ENCODE peak calls at places on chromosomes 6 and 20, in four cellular contexts. R, P, Q and B are unnamed samples.
A peak's percentile ranks its signal among the peaks of the same experiment; 100 is the strongest.

GRCh38 chr20:33233129-33233774 is 2.5 kb upstream of the BPIFA1 start:
- DNase-seq in P (no peak), R (no peak), Q (no peak), B (no peak)

GRCh38 chr6:33750244-33750991 is 3.7 kb upstream of the IP6K3 start:
- DNase-seq in P (no peak), R (peak; percentile 70), Q (no peak), B (peak; percentile 62)

GRCh38 chr6:99553888-99554287 is 14.6 kb downstream of the CCNC start:
- DNase-seq in R (no peak), Q (no peak), P (no peak), B (no peak)

GRCh38 chr6:15496345-15497131 is 166.3 kb downstream of the DTNBP1 start:
- DNase-seq in P (no peak), R (no peak), Q (no peak), B (no peak)

GRCh38 chr6:157486632-157487031 is 105.6 kb downstream of the ZDHHC14 start:
- DNase-seq in R (no peak), Q (no peak), P (no peak), B (no peak)

GRCh38 chr6:142944126-142945066 is 580 bp downstream of the HIVEP2 start:
- DNase-seq in R (peak; percentile 88), P (peak; percentile 61), Q (peak; percentile 46), B (peak; percentile 96)

GRCh38 chr6:49423817-49424216 is 39.2 kb downstream of the MMUT start:
- DNase-seq in Q (peak; percentile 55), R (peak; percentile 4), P (no peak), B (peak; percentile 33)

GRCh38 chr6:66496659-66497058 is 789.6 kb upstream of the EYS start:
- DNase-seq in R (peak; percentile 51), P (no peak), Q (peak; percentile 51), B (peak; percentile 39)

DNA sequence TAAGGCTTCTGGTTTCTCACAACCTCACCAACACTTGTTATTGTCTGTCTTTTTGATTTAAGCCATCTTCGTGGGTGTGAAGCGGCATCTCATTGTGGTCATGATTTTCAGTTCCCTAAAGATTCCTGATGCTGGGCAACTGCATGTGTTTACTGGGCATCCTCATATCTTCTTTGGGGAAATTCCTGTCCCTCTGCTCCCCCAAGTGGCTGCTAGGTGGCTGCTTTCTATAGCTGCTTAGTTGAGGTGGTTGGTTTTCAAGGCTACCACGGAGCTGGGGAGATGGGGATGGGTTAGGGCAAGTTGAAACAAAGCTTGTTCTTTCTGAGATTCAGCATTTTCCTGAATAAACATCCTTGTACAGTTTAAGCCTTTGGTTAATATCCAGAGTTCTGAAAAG is 403.9 kb upstream of the SULF2 start:
- DNase-seq in P (no peak), R (peak; percentile 45), Q (peak; percentile 63), B (peak; percentile 49)
- TF ChIP-seq CTCF in P (no peak), R (peak; percentile 47), Q (peak; percentile 90), B (peak; percentile 70)

GRCh38 chr20:3768342-3769130 is 983 bp upstream of the ADISSP start:
- DNase-seq in R (peak; percentile 93), Q (peak; percentile 76), P (peak; percentile 92), B (peak; percentile 74)

GRCh38 chr20:3767434-3768341 is at the start of gene ADISSP:
- DNase-seq in Q (peak; percentile 99), P (peak; percentile 99), R (no peak), B (peak; percentile 99)

GRCh38 chr20:3766381-3766780 is 1.2 kb downstream of the ADISSP start:
- DNase-seq in P (no peak), R (no peak), Q (no peak), B (no peak)

GRCh38 chr20:3765171-3765887 is 2.2 kb downstream of the ADISSP start:
- DNase-seq in Q (no peak), P (no peak), R (peak; percentile 16), B (no peak)

GRCh38 chr20:3766832-3767433 is 620 bp downstream of the ADISSP start:
- DNase-seq in P (no peak), R (peak; percentile 36), Q (peak; percentile 36), B (no peak)
- TF ChIP-seq CTCF in P (no peak), R (no peak), Q (no peak), B (no peak)

DNA sequence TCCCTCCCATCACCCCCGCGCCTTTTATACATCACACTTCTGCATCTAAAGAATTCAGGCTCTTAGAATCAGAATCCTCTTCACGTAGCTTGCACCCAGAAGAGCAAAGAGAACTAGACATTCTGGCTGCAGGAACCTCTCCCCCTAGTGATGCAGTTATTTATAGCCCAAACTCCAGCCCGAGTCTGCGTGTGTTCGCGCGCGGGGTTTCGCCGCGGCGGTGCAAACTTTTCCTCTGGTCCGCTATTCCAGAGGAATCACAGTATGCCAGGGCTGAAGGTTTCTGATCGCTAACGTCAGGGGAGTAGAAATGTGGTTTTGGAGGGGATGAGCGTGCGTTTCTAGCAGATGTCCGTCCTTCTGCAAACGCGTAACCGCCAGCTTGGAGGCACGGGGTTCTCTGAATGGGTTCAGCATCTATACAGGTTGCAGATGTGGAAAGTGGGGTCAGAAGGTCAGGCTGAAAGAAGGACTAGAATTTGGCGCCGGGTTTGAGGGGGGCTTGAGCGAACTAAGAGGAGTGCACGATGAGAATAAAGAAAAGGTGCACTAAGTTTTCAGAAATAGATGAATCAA is 1.9 kb downstream of the EPHA7 start:
- DNase-seq in Q (peak; percentile 7), R (no peak), P (no peak), B (peak; percentile 53)
- TF ChIP-seq CTCF in Q (no peak), R (no peak), P (no peak), B (peak; percentile 46)

GRCh38 chr20:38726849-38727601 is 2.7 kb downstream of the SLC32A1 start:
- DNase-seq in P (peak; percentile 88), R (peak; percentile 52), Q (no peak), B (no peak)
- TF ChIP-seq CTCF in P (peak; percentile 47), R (peak; percentile 48), Q (peak; percentile 45), B (no peak)

DNA sequence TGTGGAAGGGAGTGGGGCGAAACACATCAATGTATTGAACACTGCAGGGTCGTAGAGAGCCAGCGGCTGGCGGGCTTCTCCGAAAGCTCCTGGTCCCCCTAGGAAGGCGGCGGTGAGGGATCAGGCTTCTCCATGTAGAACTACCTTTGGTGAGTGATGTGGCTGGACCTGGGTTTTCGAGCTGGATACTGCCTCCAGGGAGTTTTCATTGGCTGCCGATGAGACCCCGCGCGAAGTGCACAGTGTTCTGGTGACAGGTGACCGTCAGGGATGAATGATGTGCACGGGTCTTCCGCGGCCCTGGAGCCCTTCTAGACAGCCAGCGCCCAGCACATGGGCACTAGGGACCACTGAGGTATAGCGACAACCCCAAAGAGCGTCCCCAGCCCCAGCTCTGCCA is 16.4 kb downstream of the ABT1 start:
- DNase-seq in R (no peak), P (no peak), Q (no peak), B (no peak)
- TF ChIP-seq CTCF in R (no peak), P (no peak), Q (no peak), B (no peak)

DNA sequence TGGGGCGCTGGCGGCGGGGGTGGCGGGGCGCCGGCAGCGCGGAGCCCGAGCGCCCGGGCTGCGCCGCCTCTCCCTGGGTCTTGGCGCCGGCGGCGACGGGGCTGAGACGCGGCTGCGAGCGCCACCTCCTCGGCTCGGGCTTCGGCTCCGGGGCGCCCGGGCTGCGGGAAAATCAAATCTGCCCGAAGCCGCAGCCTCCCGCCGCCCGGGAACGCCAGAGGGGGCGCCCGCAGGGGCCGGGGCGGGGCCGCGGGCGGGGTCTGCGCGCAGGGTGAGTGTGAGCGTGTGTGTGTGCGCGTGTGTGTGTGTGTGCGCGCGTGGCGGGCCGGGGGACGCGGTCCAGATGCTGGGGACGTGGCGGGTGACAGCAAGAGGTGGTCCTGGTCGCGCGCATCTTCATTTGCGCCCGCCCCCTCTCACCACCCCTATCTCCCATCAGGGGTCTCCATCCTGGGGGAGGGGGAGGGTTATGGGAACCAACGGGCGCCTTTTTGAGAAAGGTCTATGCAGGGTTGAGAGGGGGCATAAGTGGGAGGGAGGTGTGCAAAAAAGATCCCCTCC is 655 bp upstream of the CPNE5 start:
- DNase-seq in P (peak; percentile 74), R (peak; percentile 60), Q (peak; percentile 22), B (no peak)
- TF ChIP-seq CTCF in P (peak; percentile 27), R (peak; percentile 13), Q (peak; percentile 19), B (peak; percentile 3)

GRCh38 chr6:159461998-159462397 is 231.0 kb downstream of the SOD2 start:
- DNase-seq in Q (no peak), R (no peak), P (no peak), B (no peak)
- TF ChIP-seq CTCF in Q (no peak), R (no peak), P (no peak), B (no peak)

DNA sequence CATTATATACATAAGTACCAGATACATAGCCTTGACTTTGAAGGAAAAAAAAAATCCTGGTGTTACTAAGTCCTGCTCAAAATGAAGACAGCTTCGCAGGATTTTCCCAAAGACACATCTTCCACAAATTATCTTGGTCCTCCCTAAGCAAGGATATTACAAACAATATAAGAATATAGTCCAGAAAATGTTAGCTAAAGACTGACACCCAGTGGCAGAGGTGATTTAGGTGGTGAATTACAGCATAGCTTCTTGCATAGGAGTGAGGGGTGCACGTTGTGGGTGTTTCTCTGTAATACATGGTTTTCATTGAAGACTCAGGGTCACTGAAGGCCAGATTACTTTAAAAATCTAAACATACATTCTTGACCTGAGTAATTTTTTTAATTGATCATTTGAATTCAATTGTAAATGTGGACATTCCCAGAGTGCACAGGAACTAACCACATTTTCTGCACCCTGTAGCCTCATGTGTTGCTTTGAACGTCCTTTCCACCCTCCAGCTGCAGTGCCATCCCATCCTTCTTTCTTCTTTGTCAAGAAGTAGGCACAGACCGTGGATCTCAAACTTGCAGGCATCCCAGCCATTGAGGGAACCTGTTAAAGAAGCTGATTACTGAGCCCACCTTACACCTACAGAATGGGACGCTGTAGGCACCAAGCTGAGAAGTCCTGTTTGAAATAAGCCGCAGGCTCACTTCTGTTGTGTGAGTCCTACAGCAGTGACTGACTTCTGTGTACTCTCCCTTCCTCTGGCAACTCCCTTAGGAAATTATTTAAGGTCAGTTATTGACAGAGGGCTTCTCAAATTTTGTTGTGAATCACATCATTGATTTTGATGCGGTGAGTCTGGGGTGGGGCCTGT is 102.6 kb downstream of the PERP start:
- DNase-seq in P (no peak), Q (peak; percentile 64), R (peak; percentile 74), B (peak; percentile 66)
- TF ChIP-seq CTCF in P (peak; percentile 18), Q (peak; percentile 66), R (peak; percentile 42), B (peak; percentile 61)

GRCh38 chr6:159610881-159611280 is 82.2 kb downstream of the SOD2 start:
- DNase-seq in P (no peak), Q (no peak), R (no peak), B (no peak)

GRCh38 chr6:159606786-159607185 is 86.3 kb downstream of the SOD2 start:
- DNase-seq in P (no peak), R (no peak), Q (no peak), B (peak; percentile 26)

GRCh38 chr6:159609813-159610212 is 83.2 kb downstream of the SOD2 start:
- DNase-seq in P (no peak), Q (no peak), R (no peak), B (no peak)

GRCh38 chr6:159604443-159604956 is 88.5 kb downstream of the SOD2 start:
- DNase-seq in R (no peak), P (no peak), Q (no peak), B (no peak)

DNA sequence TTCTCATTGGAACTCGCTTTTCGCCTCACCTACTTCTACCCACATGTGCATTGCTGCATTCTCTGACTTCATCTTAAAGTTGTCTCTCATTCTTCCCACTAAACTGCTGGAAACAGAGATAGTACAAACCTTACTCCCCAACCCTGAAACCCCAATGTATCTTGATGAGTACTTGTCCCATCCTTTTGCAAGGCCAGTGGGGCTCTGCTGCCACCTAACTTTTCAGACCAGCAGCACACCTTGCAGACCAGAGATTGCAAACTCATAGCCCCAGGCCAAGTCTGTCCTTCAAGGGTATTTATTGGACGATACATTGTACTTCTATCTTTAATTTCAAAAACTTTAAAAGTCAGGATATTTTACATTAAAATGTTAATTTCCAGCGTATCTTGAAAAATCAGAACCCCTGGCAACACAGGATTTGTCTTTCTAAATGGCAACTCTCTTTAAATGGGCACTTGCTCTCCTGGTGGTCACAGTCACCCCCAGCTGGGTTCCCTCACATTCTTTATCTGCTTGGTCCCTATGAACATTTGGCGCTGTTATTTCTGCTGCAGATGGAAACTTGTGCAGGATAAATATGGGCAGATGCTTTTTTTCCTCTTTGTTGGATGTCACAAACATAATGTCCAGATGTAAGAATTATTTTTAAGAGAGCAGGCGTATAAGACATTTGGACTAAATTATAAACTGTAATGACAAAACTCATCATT is 83.9 kb downstream of the SOD2 start:
- DNase-seq in P (no peak), Q (peak; percentile 56), R (peak; percentile 61), B (peak; percentile 76)
- TF ChIP-seq CTCF in P (no peak), Q (peak; percentile 83), R (peak; percentile 68), B (peak; percentile 93)